ENCODE peak calls at places on chromosomes 5 and 9, in eight cellular contexts. T is GM10248, E is astrocyte of the cerebellum, G is tibial nerve, H is A549, N is fibroblast of lung, B is endothelial cell, A is kidney. C is an unnamed sample.

GRCh38 chr5:66960373-66961137 is 236.0 kb downstream of the CD180 start:
- DNase-seq in T (no peak), E (peak; percentile 5), G (no peak), H (no peak), N (peak; percentile 72), B (no peak), A (no peak), C (no peak)

GRCh38 chr9:23638837-23639426 is 187.1 kb downstream of the ELAVL2 start:
- DNase-seq in T (no peak), E (no peak), G (no peak), H (no peak), N (peak; percentile 79), B (no peak), A (no peak), C (no peak)

GRCh38 chr5:115657125-115657882 is 31.5 kb upstream of the TMED7 start:
- DNase-seq in T (no peak), E (no peak), G (no peak), H (no peak), N (peak; percentile 18), B (no peak), A (no peak), C (no peak)

GRCh38 chr9:77601476-77602056 is 46.6 kb downstream of the GNA14 start:
- DNase-seq in T (no peak), E (no peak), G (no peak), H (no peak), N (no peak), B (no peak), A (no peak), C (no peak)

GRCh38 chr5:180436936-180437335 is 57.2 kb upstream of the CNOT6 start:
- DNase-seq in T (no peak), E (no peak), G (no peak), H (no peak), N (no peak), B (no peak), A (no peak), C (no peak)

GRCh38 chr9:124218438-124219289 is 39.1 kb upstream of the NEK6 start:
- DNase-seq in T (peak; percentile 85), E (no peak), G (peak; percentile 48), H (peak; percentile 72), N (peak; percentile 47), B (no peak), A (no peak), C (no peak)

GRCh38 chr9:18184034-18184800 is 289.7 kb upstream of the ADAMTSL1 start:
- DNase-seq in T (no peak), E (no peak), G (no peak), H (no peak), N (no peak), B (no peak), A (no peak), C (no peak)

GRCh38 chr5:68661237-68661636 is 432.6 kb upstream of the SLC30A5 start:
- DNase-seq in T (peak; percentile 40), E (no peak), G (no peak), H (peak; percentile 13), N (no peak), B (peak; percentile 29), A (no peak), C (no peak)

GRCh38 chr9:98610711-98611110 is 98.0 kb downstream of the GABBR2 start:
- DNase-seq in T (no peak), E (no peak), G (no peak), H (no peak), N (no peak), B (no peak), A (no peak), C (no peak)

DNA sequence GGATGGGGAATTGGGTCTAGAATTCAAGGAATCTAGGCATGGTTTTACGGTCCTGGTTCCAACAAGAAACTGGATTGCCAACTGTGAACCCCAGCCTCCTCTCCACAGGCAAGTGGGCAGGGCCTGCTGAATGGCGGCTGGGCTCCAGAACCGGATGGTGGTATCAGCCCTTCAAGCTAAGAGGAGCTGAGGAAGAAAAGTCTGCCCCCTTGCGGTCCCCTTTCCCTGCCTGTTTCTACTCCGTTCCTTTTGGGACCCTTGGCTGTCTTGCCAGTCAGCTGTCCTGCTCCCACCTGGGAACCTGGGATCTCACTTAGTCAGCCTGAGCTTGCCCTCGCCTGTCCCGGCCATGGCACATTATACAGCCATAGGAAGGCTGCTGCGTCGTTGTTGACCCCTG is 234.4 kb upstream of the DAPK1 start:
- DNase-seq in T (no peak), E (no peak), G (no peak), H (peak; percentile 7), N (no peak), B (peak; percentile 7), A (peak; percentile 53), C (no peak)
- TF ChIP-seq CTCF in T (no peak), E (no peak), G (no peak), H (no peak), N (no peak), B (peak; percentile 22), A (no peak), C (no peak)

DNA sequence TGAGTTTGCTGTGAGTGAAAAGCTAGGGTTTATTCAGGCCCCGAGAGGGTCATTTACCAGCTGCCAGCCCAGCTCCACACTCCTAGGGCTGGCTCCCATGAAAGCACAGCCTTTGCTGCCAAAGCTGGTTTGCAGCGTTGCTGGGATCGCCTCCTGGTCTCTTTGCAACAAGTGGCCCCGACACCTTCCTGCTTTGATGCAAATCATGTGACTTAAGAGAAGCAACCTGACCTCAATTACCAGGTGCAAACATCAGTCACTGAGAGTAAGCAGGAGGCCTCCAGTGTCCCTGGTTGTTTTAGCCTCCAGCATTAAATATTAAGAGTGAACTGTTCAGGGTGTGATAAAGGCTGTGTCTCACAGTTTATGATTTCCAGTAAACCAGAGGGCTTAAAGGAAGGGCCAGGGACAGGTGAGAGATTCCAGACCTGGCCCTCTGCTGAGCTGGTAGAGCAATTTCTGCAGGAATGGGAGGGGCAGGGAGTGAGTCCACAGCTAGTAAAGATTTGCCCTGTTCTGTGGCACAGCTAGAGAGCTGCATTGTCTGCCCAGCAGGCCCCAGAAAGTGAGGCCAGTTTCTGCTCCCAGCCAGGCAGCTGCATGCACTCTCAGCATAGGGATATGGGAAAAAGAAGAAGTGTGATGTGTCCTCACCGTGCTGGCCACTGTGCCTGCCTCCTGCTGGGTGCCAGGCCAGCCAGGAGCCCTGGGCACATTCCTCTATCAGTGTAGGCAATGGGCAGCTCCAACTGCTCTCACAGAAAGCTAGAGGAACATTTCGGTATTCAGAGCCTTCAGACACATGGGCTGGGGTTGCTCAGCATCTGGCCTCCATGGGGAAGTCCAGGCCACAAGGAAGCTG is 58.0 kb downstream of the SLC22A5 start:
- DNase-seq in T (peak; percentile 58), E (no peak), G (no peak), H (no peak), N (no peak), B (no peak), A (no peak), C (no peak)
- TF ChIP-seq CTCF in T (no peak), E (no peak), G (no peak), H (no peak), N (no peak), B (no peak), A (no peak), C (no peak)

DNA sequence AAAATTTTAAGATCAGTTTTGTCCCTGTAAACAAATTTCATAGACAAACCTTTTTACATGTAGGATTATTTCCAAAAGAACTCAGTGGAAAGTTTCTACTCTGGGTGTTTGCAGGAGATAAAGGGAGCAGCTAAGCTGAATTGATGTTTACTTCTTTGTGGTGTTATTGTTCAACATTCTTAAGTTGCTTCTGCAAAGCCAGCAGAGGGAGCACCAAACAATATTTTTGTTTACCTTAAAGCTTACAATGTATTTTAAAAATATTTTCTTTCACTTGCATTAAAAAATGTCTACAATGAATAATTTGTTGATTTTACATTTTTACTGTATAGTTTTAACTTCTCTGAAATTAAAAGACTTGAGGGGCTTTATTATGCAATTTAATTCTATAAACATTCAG is 135.5 kb downstream of the ATG10 start:
- DNase-seq in T (no peak), E (peak; percentile 3), G (no peak), H (peak; percentile 3), N (peak; percentile 2), B (no peak), A (no peak), C (peak; percentile 10)
- TF ChIP-seq CTCF in T (peak; percentile 45), E (peak; percentile 46), G (peak; percentile 30), H (peak; percentile 63), N (peak; percentile 41), B (peak; percentile 33), A (peak; percentile 30), C (peak; percentile 52)

GRCh38 chr5:83142526-83142925 is 65.2 kb downstream of the XRCC4 start:
- DNase-seq in T (no peak), E (no peak), G (no peak), H (no peak), N (no peak), B (no peak), A (no peak), C (no peak)
- TF ChIP-seq CTCF in T (no peak), E (no peak), G (no peak), H (no peak), N (no peak), B (no peak), A (no peak), C (no peak)

DNA sequence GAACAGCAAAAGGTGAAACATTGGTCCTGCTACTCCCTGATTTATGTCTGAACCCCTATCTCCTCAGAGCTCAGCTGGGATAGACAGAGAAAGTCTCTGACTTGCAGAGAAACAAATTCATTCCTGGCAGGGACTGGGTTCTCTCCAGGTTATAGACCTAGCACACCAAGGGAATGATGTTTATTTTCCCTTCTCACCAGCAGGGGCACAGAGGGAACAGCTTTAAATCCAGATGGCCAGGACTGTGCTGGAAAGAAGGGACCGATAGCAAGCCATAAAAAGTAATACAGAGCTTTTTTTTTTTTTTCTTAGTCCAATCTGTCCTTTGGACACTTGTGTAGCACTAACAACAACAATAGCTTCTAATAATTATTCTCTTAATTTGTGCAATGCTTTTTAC is 141.1 kb upstream of the C9orf72 start:
- DNase-seq in T (no peak), E (no peak), G (no peak), H (peak; percentile 4), N (no peak), B (no peak), A (no peak), C (no peak)
- TF ChIP-seq CTCF in T (no peak), E (no peak), G (no peak), H (no peak), N (no peak), B (peak; percentile 29), A (no peak), C (no peak)

GRCh38 chr9:5951686-5952211 is 61.1 kb downstream of the MLANA start:
- DNase-seq in T (no peak), E (peak; percentile 13), G (no peak), H (no peak), N (peak; percentile 67), B (no peak), A (no peak), C (no peak)
- TF ChIP-seq CTCF in T (no peak), E (no peak), G (no peak), H (no peak), N (no peak), B (no peak), A (no peak), C (no peak)

GRCh38 chr5:43728581-43728980 is 125.6 kb downstream of the NNT start:
- DNase-seq in T (no peak), E (no peak), G (no peak), H (no peak), N (no peak), B (no peak), A (no peak), C (no peak)

GRCh38 chr5:43731573-43731972 is 128.6 kb downstream of the NNT start:
- DNase-seq in T (no peak), E (no peak), G (no peak), H (no peak), N (no peak), B (no peak), A (no peak), C (no peak)

GRCh38 chr5:43730832-43731342 is 127.9 kb downstream of the NNT start:
- DNase-seq in T (no peak), E (no peak), G (no peak), H (no peak), N (no peak), B (no peak), A (no peak), C (no peak)

GRCh38 chr5:43729846-43730478 is 127.0 kb downstream of the NNT start:
- DNase-seq in T (no peak), E (no peak), G (no peak), H (no peak), N (peak; percentile 10), B (no peak), A (no peak), C (peak; percentile 7)
- TF ChIP-seq CTCF in T (peak; percentile 55), E (no peak), G (peak; percentile 48), H (peak; percentile 57), N (no peak), B (peak; percentile 62), A (peak; percentile 42), C (peak; percentile 48)

C was measured in AG09319.